ENCODE peak calls at places on chromosomes 12 and 14, in six cellular contexts. G is transverse colon, F is IMR-90, K is cardiac muscle cell, B is A549, N is astrocyte. Q is an unnamed sample. For H3K4me1, the result is how much of the 10 kb centered on the place peaks cover.

GRCh38 chr12:105048315-105048714 is 35.9 kb downstream of the ALDH1L2 start:
- DNase-seq in B (no peak), N (no peak), F (no peak), G (no peak), K (no peak), Q (no peak)

GRCh38 chr12:55822228-55822627 is 4.4 kb downstream of the ORMDL2 start:
- DNase-seq in B (peak), F (no peak), G (no peak), K (no peak), N (no peak), Q (no peak)

GRCh38 chr14:52063107-52063506 is 5.8 kb downstream of the NID2 start:
- DNase-seq in K (peak), B (no peak), G (no peak), F (peak), N (peak), Q (no peak)

GRCh38 chr12:77855548-77855947 is 24.9 kb downstream of the NAV3 start:
- DNase-seq in K (no peak), N (peak), B (no peak), G (no peak), F (peak), Q (no peak)

GRCh38 chr12:70070494-70071007 is 172.7 kb upstream of the CNOT2 start:
- DNase-seq in F (no peak), K (no peak), G (no peak), B (no peak), N (no peak), Q (no peak)

GRCh38 chr12:27015730-27016076 is 1.5 kb upstream of the TM7SF3 start:
- DNase-seq in F (peak), B (peak), N (peak), G (no peak), K (peak), Q (no peak)

GRCh38 chr14:50620341-50620740 is 47.8 kb downstream of the SAV1 start:
- DNase-seq in F (peak), B (no peak), K (no peak), G (no peak), N (peak), Q (no peak)

GRCh38 chr12:20426191-20426590 is 57.9 kb downstream of the PDE3A start:
- DNase-seq in F (no peak), G (no peak), N (no peak), B (no peak), K (peak), Q (no peak)

GRCh38 chr12:120468846-120469449 is 600 bp downstream of the SRSF9 start:
- DNase-seq in G (peak), B (peak), F (peak), N (no peak), K (no peak), Q (peak)

GRCh38 chr12:64091186-64091585 is 130.9 kb downstream of the KICS2 start:
- DNase-seq in N (no peak), G (no peak), B (no peak), K (no peak), F (no peak), Q (no peak)

GRCh38 chr12:112179936-112180335 is 54.6 kb downstream of the TRAFD1 start:
- DNase-seq in N (no peak), F (no peak), B (no peak), G (no peak), K (no peak), Q (peak)

GRCh38 chr12:126389215-126389841 is 1324.1 kb downstream of the AACS start:
- DNase-seq in G (peak), N (peak), K (peak), F (no peak), B (no peak), Q (no peak)

GRCh38 chr14:72891666-72892102 is 2.2 kb downstream of the DPF3 start:
- DNase-seq in B (no peak), G (no peak), K (no peak), N (no peak), F (no peak), Q (no peak)
- H3K4me1 ChIP-seq in B (under half), G (under half), K (under half), N (under half), F (under half), Q (under half)

GRCh38 chr14:54647378-54647777 is 80.5 kb downstream of the SAMD4A start:
- DNase-seq in F (no peak), N (no peak), K (no peak), B (no peak), G (no peak), Q (no peak)
- H3K4me1 ChIP-seq in F (under half), N (half or more), K (under half), B (under half), G (under half), Q (under half)

DNA sequence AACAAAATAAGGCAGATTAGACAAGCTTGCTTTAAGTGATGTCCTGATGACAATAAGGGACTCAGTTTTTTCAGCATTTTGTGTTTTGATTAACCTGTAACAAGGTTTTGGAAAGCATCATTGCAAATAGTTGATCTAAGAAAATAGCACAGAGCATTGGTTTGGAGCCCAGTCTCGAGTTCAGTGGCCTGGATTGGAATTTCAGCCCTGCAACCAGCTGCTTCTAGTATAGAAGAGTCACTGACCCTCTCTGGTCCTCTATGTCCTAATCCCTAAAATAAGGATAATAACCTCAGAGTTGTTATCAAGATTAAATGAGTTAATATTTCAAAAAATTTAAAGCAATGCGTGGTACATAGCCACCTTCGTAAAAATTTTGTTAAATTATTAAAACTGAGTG is 25.5 kb downstream of the PDZRN4 start:
- DNase-seq in K (no peak), N (no peak), B (no peak), G (no peak), F (no peak), Q (no peak)
- H3K4me1 ChIP-seq in K (under half), N (under half), B (under half), G (under half), F (under half), Q (under half)

GRCh38 chr14:55126089-55126488 is 3.0 kb upstream of the LGALS3 start:
- DNase-seq in G (no peak), F (no peak), N (no peak), K (no peak), B (no peak), Q (no peak)
- H3K4me1 ChIP-seq in G (half or more), F (under half), N (under half), K (under half), B (under half), Q (under half)

GRCh38 chr12:52909256-52909655 is 4.4 kb upstream of the KRT8 start:
- DNase-seq in F (no peak), N (no peak), B (no peak), G (no peak), K (no peak), Q (no peak)

GRCh38 chr12:52909796-52910195 is 4.9 kb upstream of the KRT8 start:
- DNase-seq in G (no peak), B (no peak), N (no peak), F (no peak), K (no peak), Q (no peak)

GRCh38 chr12:52913424-52913821 is 8.5 kb upstream of the KRT8 start:
- DNase-seq in F (no peak), N (no peak), B (no peak), G (peak), K (no peak), Q (no peak)

GRCh38 chr12:52912711-52913423 is 8.0 kb upstream of the KRT8 start:
- DNase-seq in F (no peak), G (peak), B (no peak), N (no peak), K (no peak), Q (no peak)

GRCh38 chr12:52910248-52910883 is 5.5 kb upstream of the KRT8 start:
- DNase-seq in G (no peak), B (no peak), F (no peak), N (no peak), K (no peak), Q (no peak)
- H3K4me1 ChIP-seq in G (half or more), B (under half), F (under half), N (under half), K (under half), Q (under half)

Q was measured in Peyer's patch.